ENCODE peak calls at places on chromosomes 1 and 21, in nine cellular contexts. One of them, this sample, is unnamed.

GRCh38 chr1:182149411-182149965 is 88.0 kb upstream of the ZNF648 start:
- DNase-seq in lower leg skin: no peak
- DNase-seq in neural crest cell: no peak
- DNase-seq in mammary epithelial cell: peak
- DNase-seq in GM12865: peak
- DNase-seq in fibroblast of pulmonary artery: peak
- DNase-seq in fibroblast of the aortic adventitia: peak
- DNase-seq in fibroblast of lung: peak
- DNase-seq in GM20000: no peak
- DNase-seq in this sample: peak

GRCh38 chr1:200354243-200354642 is 55.6 kb downstream of the ZNF281 start:
- DNase-seq in lower leg skin: no peak
- DNase-seq in neural crest cell: no peak
- DNase-seq in mammary epithelial cell: peak
- DNase-seq in GM12865: peak
- DNase-seq in fibroblast of pulmonary artery: peak
- DNase-seq in fibroblast of the aortic adventitia: peak
- DNase-seq in fibroblast of lung: no peak
- DNase-seq in GM20000: peak
- DNase-seq in this sample: peak

GRCh38 chr1:179164494-179164893 is 65.0 kb downstream of the ABL2 start:
- DNase-seq in lower leg skin: no peak
- DNase-seq in neural crest cell: no peak
- DNase-seq in mammary epithelial cell: peak
- DNase-seq in GM12865: no peak
- DNase-seq in fibroblast of pulmonary artery: peak
- DNase-seq in fibroblast of the aortic adventitia: peak
- DNase-seq in fibroblast of lung: peak
- DNase-seq in GM20000: no peak
- DNase-seq in this sample: peak

GRCh38 chr21:46661211-46661625 is 25.7 kb downstream of the PRMT2 start:
- DNase-seq in lower leg skin: no peak
- DNase-seq in neural crest cell: peak
- DNase-seq in mammary epithelial cell: peak
- DNase-seq in GM12865: peak
- DNase-seq in fibroblast of pulmonary artery: peak
- DNase-seq in fibroblast of the aortic adventitia: peak
- DNase-seq in fibroblast of lung: peak
- DNase-seq in GM20000: peak
- DNase-seq in this sample: peak

GRCh38 chr1:202215472-202216130 is 22.0 kb downstream of the LGR6 start:
- DNase-seq in lower leg skin: no peak
- DNase-seq in neural crest cell: no peak
- DNase-seq in mammary epithelial cell: no peak
- DNase-seq in GM12865: no peak
- DNase-seq in fibroblast of pulmonary artery: no peak
- DNase-seq in fibroblast of the aortic adventitia: no peak
- DNase-seq in fibroblast of lung: no peak
- DNase-seq in GM20000: no peak
- DNase-seq in this sample: no peak

GRCh38 chr1:227889047-227889862 is 58.5 kb downstream of the WNT9A start:
- DNase-seq in lower leg skin: peak
- DNase-seq in neural crest cell: no peak
- DNase-seq in mammary epithelial cell: no peak
- DNase-seq in GM12865: no peak
- DNase-seq in fibroblast of pulmonary artery: no peak
- DNase-seq in fibroblast of the aortic adventitia: no peak
- DNase-seq in fibroblast of lung: no peak
- DNase-seq in GM20000: no peak
- DNase-seq in this sample: no peak

GRCh38 chr1:15649937-15650336 is 32.7 kb downstream of the DDI2 start:
- DNase-seq in lower leg skin: no peak
- DNase-seq in neural crest cell: no peak
- DNase-seq in mammary epithelial cell: no peak
- DNase-seq in GM12865: no peak
- DNase-seq in fibroblast of pulmonary artery: no peak
- DNase-seq in fibroblast of the aortic adventitia: no peak
- DNase-seq in fibroblast of lung: no peak
- DNase-seq in GM20000: no peak
- DNase-seq in this sample: no peak

GRCh38 chr1:157878059-157878458 is 36.5 kb upstream of the CD5L start:
- DNase-seq in lower leg skin: no peak
- DNase-seq in neural crest cell: no peak
- DNase-seq in mammary epithelial cell: peak
- DNase-seq in GM12865: peak
- DNase-seq in fibroblast of pulmonary artery: peak
- DNase-seq in fibroblast of the aortic adventitia: peak
- DNase-seq in fibroblast of lung: peak
- DNase-seq in GM20000: peak
- DNase-seq in this sample: peak

GRCh38 chr21:23612210-23612609 is 1995.1 kb downstream of the MRPL39 start:
- DNase-seq in lower leg skin: no peak
- DNase-seq in neural crest cell: no peak
- DNase-seq in mammary epithelial cell: no peak
- DNase-seq in GM12865: no peak
- DNase-seq in fibroblast of pulmonary artery: no peak
- DNase-seq in fibroblast of the aortic adventitia: no peak
- DNase-seq in fibroblast of lung: no peak
- DNase-seq in GM20000: no peak
- DNase-seq in this sample: no peak

GRCh38 chr21:44453120-44453519 is 2.2 kb upstream of the LRRC3 start:
- DNase-seq in lower leg skin: no peak
- DNase-seq in neural crest cell: no peak
- DNase-seq in mammary epithelial cell: no peak
- DNase-seq in GM12865: no peak
- DNase-seq in fibroblast of pulmonary artery: no peak
- DNase-seq in fibroblast of the aortic adventitia: no peak
- DNase-seq in fibroblast of lung: no peak
- DNase-seq in GM20000: no peak
- DNase-seq in this sample: no peak

GRCh38 chr1:234585333-234586055 is 24.5 kb downstream of the IRF2BP2 start:
- DNase-seq in lower leg skin: no peak
- DNase-seq in neural crest cell: no peak
- DNase-seq in mammary epithelial cell: no peak
- DNase-seq in GM12865: no peak
- DNase-seq in fibroblast of pulmonary artery: peak
- DNase-seq in fibroblast of the aortic adventitia: peak
- DNase-seq in fibroblast of lung: peak
- DNase-seq in GM20000: no peak
- DNase-seq in this sample: no peak

GRCh38 chr1:234997201-234998173 is 131.2 kb downstream of the TOMM20 start:
- DNase-seq in lower leg skin: peak
- DNase-seq in neural crest cell: no peak
- DNase-seq in mammary epithelial cell: peak
- DNase-seq in GM12865: no peak
- DNase-seq in fibroblast of pulmonary artery: peak
- DNase-seq in fibroblast of the aortic adventitia: peak
- DNase-seq in fibroblast of lung: peak
- DNase-seq in GM20000: no peak
- DNase-seq in this sample: peak

GRCh38 chr1:92411511-92411910 is 75.2 kb downstream of the GFI1 start:
- DNase-seq in lower leg skin: no peak
- DNase-seq in neural crest cell: no peak
- DNase-seq in mammary epithelial cell: peak
- DNase-seq in GM12865: no peak
- DNase-seq in fibroblast of pulmonary artery: peak
- DNase-seq in fibroblast of the aortic adventitia: peak
- DNase-seq in fibroblast of lung: peak
- DNase-seq in GM20000: no peak
- DNase-seq in this sample: peak

GRCh38 chr1:53134961-53135734 is 7.3 kb downstream of the SLC1A7 start:
- DNase-seq in lower leg skin: peak
- DNase-seq in neural crest cell: no peak
- DNase-seq in mammary epithelial cell: no peak
- DNase-seq in GM12865: no peak
- DNase-seq in fibroblast of pulmonary artery: peak
- DNase-seq in fibroblast of the aortic adventitia: peak
- DNase-seq in fibroblast of lung: peak
- DNase-seq in GM20000: no peak
- DNase-seq in this sample: peak

GRCh38 chr1:200029624-200030074 is 2.1 kb downstream of the NR5A2 start:
- DNase-seq in lower leg skin: no peak
- DNase-seq in neural crest cell: no peak
- DNase-seq in mammary epithelial cell: no peak
- DNase-seq in GM12865: no peak
- DNase-seq in fibroblast of pulmonary artery: no peak
- DNase-seq in fibroblast of the aortic adventitia: no peak
- DNase-seq in fibroblast of lung: no peak
- DNase-seq in GM20000: no peak
- DNase-seq in this sample: no peak

GRCh38 chr1:60765204-60765603 is 317.2 kb upstream of the NFIA start:
- DNase-seq in lower leg skin: no peak
- DNase-seq in neural crest cell: no peak
- DNase-seq in mammary epithelial cell: peak
- DNase-seq in GM12865: peak
- DNase-seq in fibroblast of pulmonary artery: peak
- DNase-seq in fibroblast of the aortic adventitia: peak
- DNase-seq in fibroblast of lung: peak
- DNase-seq in GM20000: no peak
- DNase-seq in this sample: peak

GRCh38 chr1:63321788-63322247 is 549 bp upstream of the FOXD3 start:
- DNase-seq in lower leg skin: peak
- DNase-seq in neural crest cell: no peak
- DNase-seq in mammary epithelial cell: no peak
- DNase-seq in GM12865: peak
- DNase-seq in fibroblast of pulmonary artery: no peak
- DNase-seq in fibroblast of the aortic adventitia: no peak
- DNase-seq in fibroblast of lung: no peak
- DNase-seq in GM20000: peak
- DNase-seq in this sample: no peak

GRCh38 chr1:96508226-96508625 is 213.4 kb upstream of the PTBP2 start:
- DNase-seq in lower leg skin: no peak
- DNase-seq in neural crest cell: no peak
- DNase-seq in mammary epithelial cell: no peak
- DNase-seq in GM12865: no peak
- DNase-seq in fibroblast of pulmonary artery: no peak
- DNase-seq in fibroblast of the aortic adventitia: no peak
- DNase-seq in fibroblast of lung: no peak
- DNase-seq in GM20000: no peak
- DNase-seq in this sample: no peak

GRCh38 chr1:44929556-44929955 is 56.8 kb downstream of the EIF2B3 start:
- DNase-seq in lower leg skin: no peak
- DNase-seq in neural crest cell: no peak
- DNase-seq in mammary epithelial cell: no peak
- DNase-seq in GM12865: no peak
- DNase-seq in fibroblast of pulmonary artery: no peak
- DNase-seq in fibroblast of the aortic adventitia: peak
- DNase-seq in fibroblast of lung: peak
- DNase-seq in GM20000: no peak
- DNase-seq in this sample: no peak

DNA sequence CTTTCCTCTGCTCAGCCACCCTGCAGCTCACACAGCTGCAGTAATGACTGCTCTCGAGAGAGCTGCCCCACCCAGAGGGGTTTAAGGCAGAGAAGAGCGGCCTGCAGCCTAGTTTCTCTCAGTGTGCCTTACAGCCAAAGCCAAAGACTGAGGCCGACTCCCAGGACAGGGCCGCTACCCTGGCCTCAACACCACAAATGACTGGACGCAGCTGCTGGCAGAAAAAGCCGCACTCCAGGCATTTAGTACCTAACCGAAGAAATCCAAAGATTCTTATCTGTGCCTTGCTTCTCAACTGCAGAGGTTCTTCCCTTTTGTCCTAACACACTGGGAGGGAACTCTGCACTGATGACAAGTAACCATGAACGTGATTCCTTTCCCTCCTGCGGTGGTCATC is 202.6 kb downstream of the RHOU start:
- DNase-seq in lower leg skin: peak
- DNase-seq in neural crest cell: no peak
- DNase-seq in mammary epithelial cell: no peak
- DNase-seq in GM12865: no peak
- DNase-seq in fibroblast of pulmonary artery: peak
- DNase-seq in fibroblast of the aortic adventitia: peak
- DNase-seq in fibroblast of lung: peak
- DNase-seq in GM20000: no peak
- DNase-seq in this sample: no peak
- TF ChIP-seq CTCF in lower leg skin: no peak
- TF ChIP-seq CTCF in neural crest cell: no peak
- TF ChIP-seq CTCF in mammary epithelial cell: no peak
- TF ChIP-seq CTCF in GM12865: no peak
- TF ChIP-seq CTCF in fibroblast of pulmonary artery: no peak
- TF ChIP-seq CTCF in fibroblast of the aortic adventitia: no peak
- TF ChIP-seq CTCF in fibroblast of lung: no peak
- TF ChIP-seq CTCF in GM20000: no peak
- TF ChIP-seq CTCF in this sample: no peak

GRCh38 chr1:208204779-208205178 is 39.4 kb downstream of the PLXNA2 start:
- DNase-seq in lower leg skin: no peak
- DNase-seq in neural crest cell: no peak
- DNase-seq in mammary epithelial cell: no peak
- DNase-seq in GM12865: no peak
- DNase-seq in fibroblast of pulmonary artery: no peak
- DNase-seq in fibroblast of the aortic adventitia: peak
- DNase-seq in fibroblast of lung: no peak
- DNase-seq in GM20000: no peak
- DNase-seq in this sample: no peak
- TF ChIP-seq CTCF in lower leg skin: no peak
- TF ChIP-seq CTCF in neural crest cell: no peak
- TF ChIP-seq CTCF in mammary epithelial cell: no peak
- TF ChIP-seq CTCF in GM12865: no peak
- TF ChIP-seq CTCF in fibroblast of pulmonary artery: no peak
- TF ChIP-seq CTCF in fibroblast of the aortic adventitia: peak
- TF ChIP-seq CTCF in fibroblast of lung: no peak
- TF ChIP-seq CTCF in GM20000: no peak
- TF ChIP-seq CTCF in this sample: no peak

DNA sequence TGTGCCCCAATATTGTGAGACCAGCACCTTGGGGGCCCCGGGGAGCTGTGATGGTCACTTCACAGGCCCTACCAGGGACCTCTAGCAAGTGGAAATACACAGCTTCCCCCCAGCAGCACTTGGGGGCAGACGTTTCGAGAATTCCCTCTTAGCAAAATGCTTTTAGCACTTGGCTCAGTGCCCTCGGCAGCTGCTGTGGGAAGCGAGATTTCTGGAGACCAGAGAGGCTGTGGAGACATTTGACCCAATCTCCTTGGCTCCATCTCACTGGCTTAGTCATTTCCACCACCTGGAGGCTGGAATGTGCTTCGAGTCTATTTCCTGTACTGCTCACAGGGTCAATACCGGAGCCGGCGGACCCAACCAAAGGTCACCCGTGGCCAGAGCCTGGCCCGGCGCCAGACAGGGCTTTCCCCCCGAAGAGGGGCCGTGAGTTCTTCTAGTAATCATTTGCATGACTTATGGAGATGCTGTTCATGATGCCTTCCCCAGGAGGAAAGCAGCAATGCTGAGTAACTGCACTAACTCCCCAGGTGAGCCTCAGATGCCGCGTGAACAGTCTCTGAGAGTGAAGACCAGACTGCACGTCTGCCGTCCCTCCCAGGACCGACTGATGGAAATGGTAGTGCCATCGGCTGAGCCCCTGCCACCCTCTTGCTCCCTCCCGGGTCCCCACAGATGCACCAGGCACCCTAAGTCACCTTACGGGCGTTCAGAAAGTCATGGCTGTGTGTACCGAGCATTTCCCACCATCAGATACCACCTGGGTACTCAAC is 4.4 kb upstream of the C2CD2 start:
- DNase-seq in lower leg skin: peak
- DNase-seq in neural crest cell: no peak
- DNase-seq in mammary epithelial cell: peak
- DNase-seq in GM12865: no peak
- DNase-seq in fibroblast of pulmonary artery: peak
- DNase-seq in fibroblast of the aortic adventitia: peak
- DNase-seq in fibroblast of lung: peak
- DNase-seq in GM20000: no peak
- DNase-seq in this sample: peak
- TF ChIP-seq CTCF in lower leg skin: no peak
- TF ChIP-seq CTCF in neural crest cell: no peak
- TF ChIP-seq CTCF in mammary epithelial cell: peak
- TF ChIP-seq CTCF in GM12865: no peak
- TF ChIP-seq CTCF in fibroblast of pulmonary artery: peak
- TF ChIP-seq CTCF in fibroblast of the aortic adventitia: peak
- TF ChIP-seq CTCF in fibroblast of lung: peak
- TF ChIP-seq CTCF in GM20000: no peak
- TF ChIP-seq CTCF in this sample: peak

GRCh38 chr1:10888289-10888688 is 91.8 kb upstream of the CASZ1 start:
- DNase-seq in lower leg skin: no peak
- DNase-seq in neural crest cell: no peak
- DNase-seq in mammary epithelial cell: no peak
- DNase-seq in GM12865: no peak
- DNase-seq in fibroblast of pulmonary artery: no peak
- DNase-seq in fibroblast of the aortic adventitia: no peak
- DNase-seq in fibroblast of lung: no peak
- DNase-seq in GM20000: no peak
- DNase-seq in this sample: no peak
- TF ChIP-seq CTCF in lower leg skin: no peak
- TF ChIP-seq CTCF in neural crest cell: peak
- TF ChIP-seq CTCF in mammary epithelial cell: no peak
- TF ChIP-seq CTCF in GM12865: no peak
- TF ChIP-seq CTCF in fibroblast of pulmonary artery: no peak
- TF ChIP-seq CTCF in fibroblast of the aortic adventitia: no peak
- TF ChIP-seq CTCF in fibroblast of lung: no peak
- TF ChIP-seq CTCF in GM20000: no peak
- TF ChIP-seq CTCF in this sample: no peak

This sample was measured in MCF 10A.